ENCODE peak calls at places on chromosome 2, in six cellular contexts. I is RWPE1; P is nephron progenitor cell; O is spleen; Z is CD4-positive, alpha-beta T cell; W is esophagus squamous epithelium. Y is an unnamed sample.

GRCh38 chr2:17934721-17935120 is 56.3 kb downstream of the KCNS3 start:
- DNase-seq in P (no peak), Z (no peak), O (no peak), I (no peak), W (no peak), Y (no peak)

GRCh38 chr2:24304098-24304497 is 56.2 kb downstream of the ITSN2 start:
- DNase-seq in W (no peak), O (no peak), Z (no peak), P (no peak), I (peak; percentile 26), Y (no peak)

GRCh38 chr2:10086950-10087349 is 6.7 kb upstream of the CYS1 start:
- DNase-seq in O (no peak), I (no peak), P (no peak), W (no peak), Z (no peak), Y (no peak)

GRCh38 chr2:128026422-128027277 is 1.2 kb downstream of the SAP130 start:
- DNase-seq in O (no peak), I (peak; percentile 6), W (peak; percentile 38), P (no peak), Z (no peak), Y (peak; percentile 91)

GRCh38 chr2:69177785-69178636 is 165.0 kb downstream of the ANTXR1 start:
- DNase-seq in I (peak; percentile 86), Z (no peak), W (peak; percentile 38), P (peak; percentile 72), O (peak; percentile 95), Y (peak; percentile 94)

GRCh38 chr2:240507778-240508251 is 50.0 kb downstream of the ANKMY1 start:
- DNase-seq in P (no peak), O (peak; percentile 66), I (no peak), Z (no peak), W (no peak), Y (peak; percentile 53)

GRCh38 chr2:232779935-232780334 is 3.6 kb upstream of the KCNJ13 start:
- DNase-seq in Z (no peak), P (no peak), W (no peak), I (no peak), O (no peak), Y (no peak)

GRCh38 chr2:29525921-29526320 is 395.5 kb downstream of the ALK start:
- DNase-seq in O (no peak), W (no peak), P (peak; percentile 10), Z (no peak), I (no peak), Y (no peak)

GRCh38 chr2:47420214-47420613 is 17.3 kb downstream of the MSH2 start:
- DNase-seq in I (no peak), Z (no peak), P (no peak), O (no peak), W (no peak), Y (no peak)

GRCh38 chr2:191038241-191038725 is 24.3 kb upstream of the STAT1 start:
- DNase-seq in O (no peak), W (no peak), Z (no peak), P (no peak), I (peak; percentile 10), Y (no peak)

GRCh38 chr2:99984781-99985525 is 157.4 kb downstream of the AFF3 start:
- DNase-seq in W (no peak), P (no peak), O (no peak), Z (no peak), I (no peak), Y (no peak)

GRCh38 chr2:74975016-74975415 is 16.6 kb downstream of the POLE4 start:
- DNase-seq in O (no peak), I (no peak), W (no peak), P (no peak), Z (no peak), Y (no peak)

GRCh38 chr2:174247474-174248186 is 702 bp downstream of the OLA1 start:
- DNase-seq in W (no peak), O (no peak), Z (no peak), P (no peak), I (peak; percentile 20), Y (no peak)

GRCh38 chr2:222860740-222861410 is at the start of gene ACSL3:
- DNase-seq in P (peak; percentile 98), Z (peak; percentile 91), I (peak; percentile 89), O (peak; percentile 99), W (peak; percentile 76), Y (peak; percentile 98)

GRCh38 chr2:5528741-5529140 is 163.4 kb upstream of the SOX11 start:
- DNase-seq in I (no peak), O (no peak), P (no peak), W (no peak), Z (no peak), Y (no peak)

GRCh38 chr2:161123531-161124030 is 36.6 kb upstream of the TANK start:
- DNase-seq in O (no peak), Z (no peak), I (peak; percentile 68), W (no peak), P (no peak), Y (no peak)

GRCh38 chr2:236545814-236546480 is 23.7 kb upstream of the ACKR3 start:
- DNase-seq in Z (no peak), I (no peak), W (no peak), P (no peak), O (no peak), Y (no peak)
- TF ChIP-seq CTCF in Z (no peak), I (no peak), W (no peak), P (no peak), O (no peak), Y (no peak)

DNA sequence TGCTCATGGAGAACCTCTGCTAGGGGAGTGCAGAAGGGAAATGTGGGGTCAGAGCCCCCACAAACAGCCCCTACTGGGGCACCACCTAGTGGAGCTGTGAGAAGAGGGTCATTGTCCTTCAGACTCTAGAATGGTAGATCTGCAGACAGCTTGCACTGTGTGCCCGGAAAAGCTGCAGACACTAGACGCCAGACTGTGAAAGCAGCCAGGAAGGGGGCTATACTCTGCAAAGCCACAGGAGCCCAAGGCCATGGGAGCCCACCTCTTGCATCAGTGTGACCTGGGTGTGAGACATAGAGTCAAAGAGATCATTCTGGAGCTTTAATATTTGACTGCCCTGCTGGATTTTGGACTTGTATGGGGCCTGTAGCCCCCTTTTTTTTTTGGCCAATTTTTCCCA is 60.9 kb downstream of the RPE start:
- DNase-seq in W (no peak), P (no peak), I (no peak), Z (no peak), O (no peak), Y (no peak)
- TF ChIP-seq CTCF in W (no peak), P (no peak), I (no peak), Z (no peak), O (no peak), Y (no peak)

GRCh38 chr2:140808816-140809215 is 1322.0 kb downstream of the LRP1B start:
- DNase-seq in W (no peak), I (no peak), Z (no peak), P (no peak), O (no peak), Y (no peak)
- TF ChIP-seq CTCF in W (no peak), I (no peak), Z (no peak), P (no peak), O (no peak), Y (peak; percentile 38)

DNA sequence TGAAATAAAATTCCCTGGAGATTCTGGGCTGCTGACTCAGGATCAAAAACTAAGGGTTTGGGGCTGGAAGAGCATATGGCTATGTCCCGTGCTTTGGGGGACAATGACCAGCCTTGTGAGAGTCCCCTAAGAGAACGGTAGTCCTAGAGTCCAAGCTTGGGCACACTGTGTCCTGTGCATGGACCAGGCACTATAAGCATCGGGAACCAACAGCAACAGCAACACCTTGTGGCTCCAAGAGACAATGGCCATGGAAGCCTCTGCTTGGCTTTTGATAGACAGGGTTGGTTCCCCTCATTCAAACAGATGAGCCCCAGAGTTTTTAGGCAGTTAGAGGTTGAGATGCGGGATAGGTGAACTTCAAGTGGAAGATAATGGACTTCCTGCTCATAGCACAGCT is 294.4 kb upstream of the CHAC2 start:
- DNase-seq in Z (no peak), O (no peak), P (no peak), I (no peak), W (no peak), Y (no peak)
- TF ChIP-seq CTCF in Z (no peak), O (no peak), P (no peak), I (no peak), W (no peak), Y (peak; percentile 21)

DNA sequence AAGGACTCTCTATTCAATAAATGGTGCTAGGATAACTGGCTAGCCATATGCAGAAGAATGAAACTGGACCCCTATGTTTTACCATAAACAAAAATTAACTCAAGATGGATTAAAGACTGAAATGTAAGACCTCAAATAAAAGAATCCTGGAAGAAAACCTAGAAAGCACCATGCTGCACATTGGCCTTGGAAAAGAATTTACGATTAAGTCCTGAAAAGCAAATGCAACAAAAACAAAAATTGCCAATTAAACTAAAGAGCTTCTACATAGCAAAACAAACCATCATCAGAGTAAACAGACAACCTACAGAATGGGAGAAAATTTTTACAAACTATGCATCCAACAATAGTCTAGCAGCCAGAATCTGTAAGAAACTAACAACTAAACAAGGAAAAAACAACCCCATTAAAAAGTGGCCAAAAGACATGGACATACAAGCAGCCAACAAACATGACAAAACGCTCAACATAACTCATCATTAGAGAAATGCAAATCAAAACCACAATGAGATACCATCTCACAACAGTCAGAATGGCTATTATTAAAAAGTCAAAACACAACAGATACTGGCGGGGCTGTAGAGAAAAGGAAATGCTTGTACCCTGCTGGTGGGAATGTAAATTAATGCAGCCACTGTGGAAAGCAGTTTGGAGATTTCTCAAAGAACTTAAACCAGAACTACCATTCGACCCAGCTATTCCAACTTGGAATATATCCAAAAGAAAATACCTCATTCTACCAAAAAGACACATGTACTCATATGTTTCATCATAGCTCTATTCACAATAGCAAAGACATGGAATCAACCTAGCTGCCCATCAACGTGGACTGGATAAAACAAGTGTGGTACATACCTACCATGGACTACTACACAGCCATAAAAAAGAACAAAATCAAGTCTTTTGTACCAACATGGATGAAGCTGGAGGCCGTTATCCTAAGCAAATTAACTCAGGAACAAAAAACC is 30.6 kb downstream of the SEPTIN10 start:
- DNase-seq in O (no peak), I (no peak), W (no peak), P (no peak), Z (no peak), Y (no peak)
- TF ChIP-seq CTCF in O (no peak), I (no peak), W (no peak), P (no peak), Z (no peak), Y (peak; percentile 36)

GRCh38 chr2:23199115-23199918 is 185.7 kb upstream of the KLHL29 start:
- DNase-seq in O (no peak), P (peak; percentile 11), I (no peak), Z (no peak), W (no peak), Y (no peak)
- TF ChIP-seq CTCF in O (no peak), P (peak; percentile 38), I (peak; percentile 60), Z (peak; percentile 38), W (peak; percentile 21), Y (peak; percentile 70)

DNA sequence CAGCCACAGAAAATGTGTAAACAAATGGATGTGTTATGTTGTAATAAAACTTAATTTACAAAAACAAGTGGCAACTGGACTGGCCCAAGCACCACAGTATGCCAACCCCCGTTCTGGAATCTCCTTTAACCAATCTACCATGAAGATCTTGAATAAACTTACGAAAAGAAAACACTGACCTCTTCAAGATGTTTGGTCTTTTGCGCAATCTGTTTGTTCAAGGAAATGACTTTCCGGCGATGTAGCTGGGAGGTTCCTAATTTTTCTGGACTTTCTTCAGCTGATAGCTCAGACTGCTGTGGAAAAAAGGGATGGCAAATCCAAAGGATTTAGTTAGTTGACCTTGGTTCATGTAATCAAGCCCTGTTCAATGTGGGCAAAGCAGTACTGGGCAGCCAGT is 55.7 kb downstream of the CCDC93 start:
- DNase-seq in Z (no peak), P (no peak), I (no peak), O (no peak), W (no peak), Y (no peak)
- TF ChIP-seq CTCF in Z (no peak), P (no peak), I (no peak), O (no peak), W (no peak), Y (no peak)

GRCh38 chr2:102442967-102443828 is 20.2 kb downstream of the IL18RAP start:
- DNase-seq in O (no peak), Z (peak; percentile 13), I (peak; percentile 12), P (peak; percentile 21), W (no peak), Y (no peak)
- TF ChIP-seq CTCF in O (peak; percentile 66), Z (peak; percentile 84), I (peak; percentile 70), P (peak; percentile 74), W (peak; percentile 49), Y (peak; percentile 91)

Y was measured in chondrocyte.